ENCODE peak calls at places on chromosome X, in eight cellular contexts. K is left ventricle myocardium inferior, P is heart left ventricle, B is adrenal gland, I is right lobe of liver, L is fibroblast of lung, F is OCI-LY7, E is mesendoderm. S is an unnamed sample. For H3K36me3, the result is how much of the 10 kb centered on the place peaks cover.

GRCh38 chrX:7390446-7390845 is 242.5 kb upstream of the PUDP start:
- DNase-seq in I (no peak), E (no peak), F (no peak), P (no peak), L (no peak), K (no peak), B (no peak), S (no peak)

GRCh38 chrX:150503898-150504219 is 64.6 kb upstream of the MTM1 start:
- DNase-seq in I (no peak), E (no peak), P (no peak), L (no peak), F (no peak), K (no peak), B (no peak), S (no peak)

GRCh38 chrX:64394874-64395567 is at the start of gene MTMR8:
- DNase-seq in E (peak), I (peak), B (peak), P (peak), L (peak), F (peak), K (peak), S (peak)

GRCh38 chrX:48578661-48579128 is 4.4 kb downstream of the RBM3 start:
- DNase-seq in B (no peak), K (no peak), L (no peak), P (no peak), F (no peak), E (peak), I (no peak), S (no peak)

GRCh38 chrX:137646472-137646871 is 80.5 kb downstream of the ZIC3 start:
- DNase-seq in I (no peak), F (no peak), K (no peak), B (no peak), P (no peak), E (no peak), L (no peak), S (no peak)

GRCh38 chrX:38336538-38337240 is 9.4 kb upstream of the RPGR start:
- DNase-seq in P (no peak), I (no peak), E (no peak), K (no peak), L (no peak), F (no peak), B (no peak), S (no peak)

GRCh38 chrX:150326843-150327242 is 36.3 kb upstream of the MAMLD1 start:
- DNase-seq in K (no peak), E (no peak), L (no peak), F (no peak), I (no peak), B (no peak), P (no peak), S (no peak)

GRCh38 chrX:119067023-119067739 is 5.6 kb upstream of the CT47C1 start:
- DNase-seq in F (peak), I (no peak), E (peak), L (peak), K (peak), P (peak), B (peak), S (peak)

GRCh38 chrX:70174754-70175153 is 2.5 kb upstream of the DGAT2L6 start:
- DNase-seq in L (peak), B (no peak), F (no peak), P (no peak), K (no peak), E (no peak), I (no peak), S (no peak)

GRCh38 chrX:148382983-148383382 is 117.4 kb upstream of the AFF2 start:
- DNase-seq in E (peak), F (no peak), B (no peak), K (no peak), P (no peak), I (no peak), L (no peak), S (no peak)

GRCh38 chrX:148380107-148380506 is 120.3 kb upstream of the AFF2 start:
- DNase-seq in B (no peak), L (no peak), I (no peak), F (peak), P (no peak), E (no peak), K (no peak), S (no peak)

GRCh38 chrX:148380614-148381561 is 119.5 kb upstream of the AFF2 start:
- DNase-seq in L (no peak), I (no peak), E (peak), B (no peak), F (peak), K (no peak), P (no peak), S (no peak)

GRCh38 chrX:148385471-148385870 is 114.9 kb upstream of the AFF2 start:
- DNase-seq in E (no peak), P (no peak), B (no peak), K (no peak), F (no peak), L (no peak), I (no peak), S (no peak)

GRCh38 chrX:148381603-148382002 is 118.8 kb upstream of the AFF2 start:
- DNase-seq in K (no peak), B (no peak), I (no peak), F (peak), E (no peak), L (no peak), P (no peak), S (no peak)
- H3K4me3 ChIP-seq in K (no peak), B (no peak), I (no peak), F (peak), E (no peak), L (no peak), P (no peak), S (no peak)

DNA sequence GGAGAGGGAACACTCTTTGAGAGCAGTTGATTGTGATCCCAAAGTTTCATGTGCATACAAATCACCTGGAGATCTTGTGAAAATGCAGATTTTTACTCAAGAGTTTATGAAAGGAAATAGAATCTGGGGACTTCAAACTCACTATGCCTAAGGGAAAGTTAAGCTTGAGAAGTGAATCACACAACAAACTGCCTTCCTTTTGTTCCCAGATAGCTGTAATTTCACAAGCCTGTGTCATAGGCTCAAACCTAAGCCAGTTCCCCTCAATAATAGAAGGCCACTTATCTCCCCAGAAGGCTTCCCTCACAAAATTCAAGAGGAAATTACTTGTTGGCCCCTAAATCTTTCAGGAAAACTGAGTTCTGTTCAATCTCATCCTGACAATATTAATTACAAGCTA is 132.8 kb upstream of the MAGEB16 start:
- DNase-seq in B (no peak), I (no peak), E (no peak), K (no peak), F (no peak), L (no peak), P (no peak), S (no peak)
- H3K27ac ChIP-seq in B (no peak), I (no peak), E (peak), K (no peak), F (no peak), L (no peak), P (no peak), S (no peak)

GRCh38 chrX:47199286-47199685 is 5.7 kb downstream of the UBA1 start:
- DNase-seq in I (no peak), L (no peak), F (no peak), B (no peak), P (no peak), E (no peak), K (no peak), S (no peak)

GRCh38 chrX:47198687-47199080 is 5.1 kb downstream of the UBA1 start:
- DNase-seq in I (no peak), F (no peak), B (no peak), P (no peak), L (no peak), K (no peak), E (no peak), S (no peak)

GRCh38 chrX:47196098-47196497 is 2.5 kb downstream of the UBA1 start:
- DNase-seq in E (peak), I (no peak), F (no peak), L (no peak), K (no peak), P (no peak), B (no peak), S (no peak)

GRCh38 chrX:47198026-47198686 is 4.5 kb downstream of the UBA1 start:
- DNase-seq in P (no peak), E (peak), I (no peak), L (no peak), B (no peak), K (no peak), F (no peak), S (no peak)

DNA sequence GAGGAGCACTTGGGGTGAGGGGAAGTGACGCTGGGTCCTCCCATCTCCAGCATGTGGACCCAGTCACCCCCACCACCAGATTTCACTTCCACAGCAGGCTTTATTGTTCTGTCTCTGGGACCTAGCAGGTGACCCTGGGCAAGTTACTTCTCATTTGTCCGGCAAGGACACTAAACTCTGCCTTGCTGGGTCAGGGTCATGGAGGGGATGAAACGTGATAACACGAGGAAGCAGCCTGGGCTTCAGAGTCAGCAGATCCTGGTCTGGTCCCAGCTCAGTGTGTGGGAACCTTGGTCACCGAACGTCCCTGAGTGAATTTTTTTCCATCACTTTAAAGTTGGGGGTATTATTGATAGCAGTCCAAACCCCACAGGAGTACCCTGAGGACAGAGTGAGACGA is 3.9 kb downstream of the UBA1 start:
- DNase-seq in I (no peak), B (peak), E (no peak), K (no peak), P (no peak), L (no peak), F (no peak), S (no peak)
- H3K36me3 ChIP-seq in I (under half), B (under half), E (under half), K (under half), P (under half), L (under half), F (half or more), S (under half)

GRCh38 chrX:130025256-130025655 is 42.8 kb downstream of the BCORL1 start:
- DNase-seq in B (no peak), F (peak), P (no peak), E (peak), K (no peak), L (no peak), I (no peak), S (no peak)
- H3K4me3 ChIP-seq in B (no peak), F (no peak), P (no peak), E (no peak), K (no peak), L (no peak), I (no peak), S (no peak)

GRCh38 chrX:18886344-18887161 is 97.4 kb downstream of the PHKA2 start:
- DNase-seq in P (peak), F (peak), I (peak), L (peak), E (peak), K (peak), B (peak), S (no peak)
- H3K27ac ChIP-seq in P (peak), F (no peak), I (peak), L (no peak), E (no peak), K (peak), B (peak), S (peak)

S was measured in pancreas.